ENCODE peak calls at places on chromosomes 2 and 18, in four cellular contexts. E is mesothelial cell of epicardium, V is dorsolateral prefrontal cortex, R is WERI-Rb-1. T is an unnamed sample.
A peak's percentile ranks its signal among the peaks of the same experiment; 100 is the strongest.

GRCh38 chr18:37124511-37124910 is 295.6 kb downstream of the KIAA1328 start:
- DNase-seq in E (no peak), V (no peak), R (no peak), T (no peak)

GRCh38 chr2:230773039-230773773 is 60.6 kb downstream of the CAB39 start:
- DNase-seq in E (no peak), V (no peak), R (no peak), T (no peak)

GRCh38 chr2:217978536-217979150 is 24.2 kb downstream of the TNS1 start:
- DNase-seq in E (no peak), V (peak; percentile 35), R (no peak), T (no peak)

GRCh38 chr18:6482198-6482977 is 67.7 kb upstream of the L3MBTL4 start:
- DNase-seq in E (peak; percentile 42), V (peak; percentile 63), R (peak; percentile 73), T (peak; percentile 18)

GRCh38 chr18:46718501-46719341 is 38.1 kb downstream of the ST8SIA5 start:
- DNase-seq in E (no peak), V (no peak), R (no peak), T (no peak)

GRCh38 chr2:201218780-201219179 is 35.8 kb downstream of the CASP10 start:
- DNase-seq in E (no peak), V (no peak), R (no peak), T (no peak)

GRCh38 chr2:144950874-144951560 is 431.1 kb upstream of the ZEB2 start:
- DNase-seq in E (no peak), V (no peak), R (no peak), T (no peak)

GRCh38 chr2:239576784-239577183 is 176.0 kb upstream of the HDAC4 start:
- DNase-seq in E (no peak), V (peak; percentile 25), R (no peak), T (no peak)

GRCh38 chr2:168312036-168312822 is 64.8 kb upstream of the STK39 start:
- DNase-seq in E (no peak), V (no peak), R (no peak), T (no peak)

GRCh38 chr18:79588636-79589481 is 90.7 kb upstream of the CTDP1 start:
- DNase-seq in E (peak; percentile 17), V (no peak), R (no peak), T (no peak)

GRCh38 chr2:8608411-8608954 is 73.4 kb upstream of the ID2 start:
- DNase-seq in E (no peak), V (no peak), R (no peak), T (no peak)

GRCh38 chr2:112794131-112794733 is 9.9 kb upstream of the IL1A start:
- DNase-seq in E (no peak), V (no peak), R (no peak), T (no peak)

GRCh38 chr18:9290171-9290570 is 44.4 kb upstream of the TWSG1 start:
- DNase-seq in E (no peak), V (no peak), R (no peak), T (no peak)

GRCh38 chr2:20429528-20429927 is 17.3 kb upstream of the RHOB start:
- DNase-seq in E (no peak), V (no peak), R (peak; percentile 2), T (no peak)

GRCh38 chr2:185291035-185291647 is 447.5 kb upstream of the FSIP2 start:
- DNase-seq in E (peak; percentile 45), V (no peak), R (peak; percentile 82), T (no peak)

GRCh38 chr2:149745396-149745925 is 157.9 kb upstream of the MMADHC start:
- DNase-seq in E (no peak), V (no peak), R (no peak), T (no peak)

GRCh38 chr2:168336786-168337388 is 89.5 kb upstream of the STK39 start:
- DNase-seq in E (no peak), V (no peak), R (peak; percentile 72), T (no peak)

GRCh38 chr2:238831177-238831576 is 16.7 kb upstream of the TWIST2 start:
- DNase-seq in E (no peak), V (no peak), R (no peak), T (no peak)

GRCh38 chr2:218852911-218853667 is 6.5 kb upstream of the WNT6 start:
- DNase-seq in E (no peak), V (peak; percentile 63), R (peak; percentile 70), T (peak; percentile 64)

GRCh38 chr2:110858993-110859770 is 126.8 kb downstream of the ACOXL start:
- DNase-seq in E (no peak), V (no peak), R (no peak), T (no peak)

GRCh38 chr18:63683152-63683551 is 19.6 kb upstream of the SERPINB11 start:
- DNase-seq in E (no peak), V (no peak), R (no peak), T (no peak)

GRCh38 chr2:57084697-57085281 is 901.0 kb downstream of the CCDC85A start:
- DNase-seq in E (no peak), V (no peak), R (no peak), T (no peak)

GRCh38 chr2:27152796-27153464 is 4.1 kb downstream of the TCF23 start:
- DNase-seq in E (no peak), V (no peak), R (no peak), T (no peak)

GRCh38 chr2:33068261-33068660 is 121.5 kb downstream of the LTBP1 start:
- DNase-seq in E (no peak), V (no peak), R (no peak), T (no peak)

GRCh38 chr18:10953672-10954071 is 195.7 kb downstream of the PIEZO2 start:
- DNase-seq in E (no peak), V (no peak), R (no peak), T (no peak)

DNA sequence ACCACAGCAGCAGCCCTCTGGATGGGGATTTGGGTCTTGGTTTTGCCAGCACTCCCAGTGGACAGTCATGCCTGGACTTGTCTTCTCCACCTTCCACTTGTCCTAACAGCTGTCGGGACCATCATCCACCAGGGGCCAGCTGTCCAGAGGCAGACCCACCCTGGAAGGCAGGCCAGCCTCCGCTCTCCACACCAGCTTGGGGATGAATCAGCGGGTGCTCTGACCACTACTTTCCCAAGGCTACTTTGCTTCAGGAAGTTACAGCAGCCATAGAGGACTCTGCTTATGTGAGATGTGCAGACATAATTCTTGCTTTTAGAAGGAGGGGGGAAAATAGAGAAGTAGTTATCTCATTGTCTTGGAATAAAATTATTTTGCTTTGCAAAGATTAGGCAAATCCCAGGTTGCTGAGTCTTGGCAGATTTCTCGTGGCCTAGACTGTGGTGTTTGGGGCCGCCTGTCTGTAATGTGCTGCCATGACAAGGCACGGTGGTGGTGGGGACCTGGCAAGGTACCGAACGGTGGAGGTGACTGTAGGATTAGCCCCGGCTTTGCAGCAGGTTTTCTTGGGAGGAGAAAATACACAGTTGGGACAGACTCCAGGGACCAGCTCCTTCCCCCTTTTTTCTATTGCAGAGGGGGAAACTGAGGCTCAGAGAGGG is 148.7 kb downstream of the AGAP1 start:
- DNase-seq in E (no peak), V (no peak), R (peak; percentile 80), T (no peak)
- TF ChIP-seq CTCF in E (no peak), V (peak; percentile 24), R (peak; percentile 20), T (no peak)

DNA sequence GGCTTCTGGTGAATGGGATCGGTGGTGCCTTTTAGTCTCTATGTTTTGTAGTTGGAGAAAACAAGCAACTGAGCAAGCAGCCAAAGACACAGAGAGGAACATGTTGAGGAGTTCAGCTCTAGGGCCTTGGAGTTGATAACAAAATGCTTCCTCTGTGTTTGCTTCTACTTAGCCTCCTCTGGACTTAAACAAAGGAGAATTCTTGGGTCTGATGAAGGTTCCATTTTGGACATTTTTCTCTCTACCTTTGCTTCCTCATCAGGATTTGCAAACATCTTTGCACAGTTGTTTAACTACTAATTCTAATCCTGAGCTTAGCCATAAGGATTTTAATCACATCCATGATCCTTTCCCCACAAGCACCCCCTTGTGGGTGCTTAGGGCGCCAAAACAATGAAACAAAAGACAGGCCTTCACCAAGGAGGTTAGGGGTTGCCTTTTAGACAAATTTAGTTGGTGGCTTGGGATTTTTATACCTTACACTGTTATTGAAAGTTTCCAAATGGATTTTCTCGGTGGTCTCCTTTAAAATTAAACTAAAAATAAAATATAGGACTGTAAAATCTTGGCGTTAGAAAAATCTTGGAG is 148.5 kb upstream of the SATB2 start:
- DNase-seq in E (no peak), V (no peak), R (peak; percentile 50), T (no peak)
- TF ChIP-seq CTCF in E (no peak), V (peak; percentile 23), R (peak; percentile 46), T (no peak)

DNA sequence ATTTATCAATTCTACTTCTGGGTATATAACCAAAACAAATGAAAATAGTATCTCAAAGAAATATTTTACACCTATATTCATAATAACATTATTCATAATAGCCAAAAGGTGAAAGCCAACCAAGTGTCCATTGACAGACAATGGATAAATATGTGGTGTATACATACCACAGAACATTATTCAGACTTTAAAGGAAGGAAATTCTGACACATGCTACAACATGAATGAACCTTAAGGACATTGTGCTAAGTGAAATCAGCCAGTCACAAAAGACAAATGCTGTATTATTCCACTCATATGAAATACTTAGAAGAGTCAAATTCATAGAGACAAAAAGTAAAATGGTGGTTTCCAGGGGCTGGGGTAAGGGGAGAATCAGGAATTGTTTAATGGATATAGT is 370.5 kb upstream of the CHAC2 start:
- DNase-seq in E (no peak), V (no peak), R (no peak), T (no peak)
- TF ChIP-seq CTCF in E (no peak), V (no peak), R (no peak), T (no peak)

GRCh38 chr2:108855194-108855593 is 68.6 kb downstream of the CCDC138 start:
- DNase-seq in E (no peak), V (no peak), R (no peak), T (no peak)
- TF ChIP-seq CTCF in E (no peak), V (peak; percentile 25), R (no peak), T (no peak)

GRCh38 chr2:3159801-3160545 is 217.6 kb downstream of the EIPR1 start:
- DNase-seq in E (no peak), V (no peak), R (no peak), T (no peak)

GRCh38 chr2:3160751-3161330 is 216.8 kb downstream of the EIPR1 start:
- DNase-seq in E (no peak), V (no peak), R (no peak), T (no peak)

GRCh38 chr2:3168230-3168891 is 209.3 kb downstream of the EIPR1 start:
- DNase-seq in E (no peak), V (no peak), R (no peak), T (no peak)

GRCh38 chr2:3163401-3163800 is 214.2 kb downstream of the EIPR1 start:
- DNase-seq in E (no peak), V (no peak), R (no peak), T (no peak)

DNA sequence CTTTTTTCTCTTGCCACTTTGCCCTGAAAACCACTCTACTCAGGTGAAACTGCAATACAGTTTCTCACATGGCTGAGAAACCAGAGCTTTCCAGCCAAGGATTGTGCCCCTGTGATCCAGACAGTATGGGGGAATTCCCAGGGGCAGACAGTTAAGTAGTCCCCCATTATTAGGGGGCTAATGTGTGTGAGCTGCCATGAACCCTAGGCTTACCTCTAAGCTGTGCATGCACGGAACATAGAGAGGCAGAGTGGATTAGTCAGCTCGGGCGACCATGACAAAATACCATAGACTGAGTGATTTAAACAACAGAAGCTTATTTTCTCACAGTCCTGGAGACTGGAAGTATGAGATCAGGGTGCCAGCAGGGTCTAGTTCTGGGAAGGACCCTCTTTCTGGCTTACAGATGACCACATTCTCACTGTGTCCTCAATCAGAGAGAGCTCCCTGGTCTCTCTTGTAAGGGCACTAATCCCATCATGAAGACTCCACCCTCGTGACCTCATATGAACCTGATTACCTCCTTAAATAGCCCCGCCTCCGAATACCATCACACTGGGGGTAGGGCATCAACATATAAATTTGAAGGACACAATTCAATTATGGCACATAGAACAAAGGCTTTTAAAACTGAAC is 215.1 kb downstream of the EIPR1 start:
- DNase-seq in E (no peak), V (no peak), R (peak; percentile 61), T (no peak)
- TF ChIP-seq CTCF in E (no peak), V (no peak), R (no peak), T (no peak)

GRCh38 chr2:152047826-152048476 is 50.9 kb downstream of the CACNB4 start:
- DNase-seq in E (no peak), V (no peak), R (no peak), T (no peak)
- TF ChIP-seq CTCF in E (no peak), V (peak; percentile 16), R (peak; percentile 49), T (no peak)

T was measured in activated B cell treated with CpG ODN at 0.5 μM for 24 hours.